ENCODE peak calls at places on chromosomes 12 and 14, in four cellular contexts. X is HepG2, W is GM12878, G is SK-N-SH. V is an unnamed sample.

GRCh38 chr14:106691601-106692291 is 1165.4 kb downstream of the TMEM121 start:
- DNase-seq in X (peak), W (peak), G (peak), V (peak)

GRCh38 chr12:71691504-71692129 is 5.7 kb downstream of the TMEM19 start:
- DNase-seq in X (no peak), W (no peak), G (no peak), V (no peak)

GRCh38 chr12:75923964-75924666 is 107.5 kb downstream of the PHLDA1 start:
- DNase-seq in X (no peak), W (no peak), G (no peak), V (no peak)

GRCh38 chr12:27351476-27351875 is 18.8 kb downstream of the BMAL2 start:
- DNase-seq in X (no peak), W (no peak), G (no peak), V (no peak)

GRCh38 chr12:24902521-24903304 is 46.2 kb downstream of the BCAT1 start:
- DNase-seq in X (no peak), W (no peak), G (no peak), V (no peak)

GRCh38 chr14:20551606-20552005 is 9.2 kb downstream of the RNASE9 start:
- DNase-seq in X (no peak), W (no peak), G (no peak), V (no peak)

GRCh38 chr14:100827751-100828447 is 2.0 kb downstream of the MEG3 start:
- DNase-seq in X (no peak), W (no peak), G (no peak), V (peak)

GRCh38 chr12:78759387-78759786 is 105.2 kb upstream of the SYT1 start:
- DNase-seq in X (peak), W (no peak), G (no peak), V (no peak)

GRCh38 chr14:103123128-103123633 is at the start of gene TNFAIP2:
- DNase-seq in X (no peak), W (no peak), G (no peak), V (peak)

GRCh38 chr12:20403230-20403629 is 34.9 kb downstream of the PDE3A start:
- DNase-seq in X (no peak), W (no peak), G (no peak), V (no peak)

GRCh38 chr12:106227641-106228319 is 20.0 kb downstream of the CKAP4 start:
- DNase-seq in X (peak), W (no peak), G (no peak), V (no peak)

GRCh38 chr12:118436986-118437385 is 60.6 kb downstream of the SUDS3 start:
- DNase-seq in X (no peak), W (no peak), G (no peak), V (no peak)

GRCh38 chr12:118432812-118433540 is 56.6 kb downstream of the SUDS3 start:
- DNase-seq in X (peak), W (no peak), G (no peak), V (no peak)

GRCh38 chr12:118439068-118439467 is 62.7 kb downstream of the SUDS3 start:
- DNase-seq in X (no peak), W (no peak), G (no peak), V (no peak)

GRCh38 chr12:118430516-118430915 is 54.2 kb downstream of the SUDS3 start:
- DNase-seq in X (no peak), W (no peak), G (no peak), V (no peak)

DNA sequence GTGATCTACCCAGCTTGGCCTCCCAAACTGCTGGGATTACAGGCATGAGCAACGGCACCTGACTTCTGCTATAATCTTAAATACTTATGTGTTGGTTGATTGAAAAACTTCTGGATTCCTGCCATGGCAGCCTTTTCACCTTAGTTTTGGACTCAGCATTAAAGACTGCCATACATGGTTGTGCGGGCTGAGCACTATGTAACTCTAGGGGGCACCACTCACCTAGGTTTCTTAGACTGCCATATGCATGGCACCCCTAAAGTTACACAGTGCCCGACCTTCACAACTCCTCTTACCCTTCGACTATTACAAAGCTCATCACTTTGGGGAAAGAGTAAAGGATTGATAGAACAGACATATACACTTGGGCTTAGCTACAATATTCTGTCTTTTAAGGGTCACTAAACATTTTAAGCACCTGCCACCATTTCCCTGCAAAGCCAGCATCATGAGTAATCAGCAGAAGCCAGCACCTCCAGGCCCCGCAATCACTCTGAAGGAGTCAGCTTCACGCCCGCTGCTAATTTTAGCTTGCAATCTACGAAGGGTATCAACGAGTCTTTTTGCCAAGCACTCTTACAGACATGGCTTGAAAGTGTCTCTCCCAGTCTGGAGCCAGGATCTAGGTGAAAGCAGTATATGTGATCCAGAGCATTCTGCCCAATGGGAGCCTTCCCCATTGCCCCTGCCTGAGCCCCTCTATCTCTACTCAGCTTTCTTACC is 59.8 kb downstream of the SUDS3 start:
- DNase-seq in X (no peak), W (no peak), G (peak), V (peak)
- TF ChIP-seq MAX in X (no peak), W (no peak), G (no peak), V (no peak)

GRCh38 chr14:79510659-79511058 is 700.6 kb downstream of the DIO2 start:
- DNase-seq in X (no peak), W (no peak), G (no peak), V (no peak)
- TF ChIP-seq FOXM1 in X (no peak), W (no peak), G (no peak), V (no peak)

GRCh38 chr12:57549909-57550627 is at the start of gene KIF5A:
- DNase-seq in X (no peak), W (no peak), G (peak), V (peak)
- TF ChIP-seq MAX in X (peak), W (no peak), G (no peak), V (peak)

GRCh38 chr12:109462868-109463692 is 14.0 kb downstream of the KCTD10 start:
- DNase-seq in X (peak), W (no peak), G (peak), V (no peak)

GRCh38 chr12:109461846-109462766 is 15.0 kb downstream of the KCTD10 start:
- DNase-seq in X (peak), W (no peak), G (peak), V (no peak)

GRCh38 chr12:109460538-109460937 is 16.6 kb downstream of the KCTD10 start:
- DNase-seq in X (no peak), W (no peak), G (no peak), V (no peak)

GRCh38 chr12:109459247-109459646 is 17.9 kb downstream of the KCTD10 start:
- DNase-seq in X (no peak), W (no peak), G (no peak), V (no peak)

DNA sequence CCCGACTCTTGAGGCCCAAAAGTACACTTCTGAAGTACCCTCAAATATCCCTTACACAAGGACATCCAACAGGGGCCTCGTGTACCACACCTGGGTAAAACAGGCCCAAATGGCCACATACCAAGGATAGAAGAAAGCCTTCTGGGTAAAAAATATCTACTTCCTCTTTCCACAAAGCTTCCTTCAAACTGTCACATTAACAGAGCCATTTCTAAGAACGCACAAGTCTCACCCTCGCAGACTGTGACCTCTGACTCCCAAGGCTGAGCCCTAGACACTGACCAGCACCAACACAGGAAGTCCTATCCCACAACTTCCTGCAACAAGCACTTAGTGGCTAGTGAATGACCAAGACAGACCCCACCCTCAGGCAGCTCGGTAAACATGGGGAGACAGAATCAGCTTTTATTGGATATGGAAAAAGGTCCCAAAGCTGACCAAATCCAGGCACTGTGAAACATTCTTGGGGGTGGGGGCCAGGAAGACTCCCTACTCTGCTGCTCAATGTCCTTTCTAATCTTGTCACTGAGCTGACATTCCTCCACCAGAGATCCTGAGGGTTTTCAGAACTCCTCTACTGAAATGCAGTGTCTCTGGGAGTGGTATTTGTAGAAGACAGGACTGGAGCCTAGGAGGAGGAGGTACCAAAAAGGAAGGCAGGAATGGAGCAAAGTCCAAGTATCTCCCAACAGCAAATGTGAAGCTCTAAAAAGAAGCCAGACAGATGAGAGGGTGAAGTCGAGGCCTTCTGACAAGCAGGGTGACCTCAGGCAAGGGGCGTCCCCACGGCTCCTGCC is 15.9 kb downstream of the KCTD10 start:
- DNase-seq in X (peak), W (no peak), G (no peak), V (peak)
- TF ChIP-seq FOXM1 in X (no peak), W (no peak), G (no peak), V (no peak)

DNA sequence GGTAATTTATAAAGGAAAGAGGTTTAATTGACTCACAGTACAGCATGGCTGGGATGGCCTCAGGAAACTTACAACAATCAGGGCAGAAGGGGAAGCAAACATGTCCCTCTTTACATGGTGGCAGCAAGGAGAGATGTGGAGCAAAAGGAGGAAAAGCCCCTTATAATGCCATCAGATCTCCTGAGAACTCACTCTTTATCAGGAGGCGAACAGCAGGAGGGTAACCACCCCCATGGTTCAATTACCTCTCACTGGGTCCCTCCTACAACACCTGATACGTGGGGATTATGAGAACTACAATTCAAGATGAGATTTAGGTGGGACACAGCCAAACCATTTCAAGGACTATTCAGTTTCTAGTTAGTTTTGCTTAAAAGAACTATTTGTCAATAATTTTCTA is 453.3 kb downstream of the C12orf50 start:
- DNase-seq in X (no peak), W (no peak), G (no peak), V (no peak)
- TF ChIP-seq MAX in X (no peak), W (no peak), G (no peak), V (no peak)

DNA sequence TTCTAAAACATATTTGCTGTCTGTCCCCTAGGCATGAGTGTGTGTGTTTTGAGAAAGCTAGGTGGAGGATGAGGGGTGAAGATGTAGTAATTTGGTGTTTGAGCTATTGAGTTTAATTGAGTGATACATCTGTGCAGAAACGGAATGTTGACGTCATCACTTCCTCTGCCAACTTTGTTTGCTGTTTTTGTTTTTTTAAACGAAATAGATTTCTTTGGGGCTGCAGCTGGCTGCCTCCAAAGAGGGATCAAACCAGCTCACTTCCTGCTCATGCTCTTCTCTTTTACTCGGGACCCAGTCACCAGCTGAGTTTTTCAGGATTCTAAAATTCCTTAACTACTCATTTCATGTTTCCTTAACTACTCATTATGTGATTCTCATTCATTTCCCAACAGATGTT is 19.5 kb upstream of the CRACR2A start:
- DNase-seq in X (no peak), W (no peak), G (no peak), V (no peak)
- TF ChIP-seq FOXM1 in X (no peak), W (no peak), G (no peak), V (no peak)

DNA sequence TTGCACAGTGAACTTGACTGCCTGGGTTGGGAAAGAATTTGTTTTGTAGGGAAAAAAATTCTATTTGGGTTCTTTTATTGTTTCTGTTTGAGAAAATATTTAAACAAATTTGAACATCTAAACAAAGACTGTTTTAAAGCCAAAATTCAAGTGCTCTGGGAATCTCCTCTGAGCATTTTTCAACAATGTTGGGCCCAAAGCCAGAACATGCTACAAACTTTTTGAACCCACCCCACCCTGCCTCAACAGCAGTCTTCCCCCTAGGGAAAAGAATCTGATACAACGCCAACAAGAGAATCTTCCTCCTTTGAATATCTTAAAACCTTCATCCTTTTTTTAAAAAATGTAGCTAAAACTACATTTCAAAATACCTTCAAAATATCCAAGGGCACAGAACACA is 20.3 kb upstream of the NID2 start:
- DNase-seq in X (no peak), W (no peak), G (no peak), V (no peak)
- TF ChIP-seq MAX in X (no peak), W (no peak), G (no peak), V (no peak)

DNA sequence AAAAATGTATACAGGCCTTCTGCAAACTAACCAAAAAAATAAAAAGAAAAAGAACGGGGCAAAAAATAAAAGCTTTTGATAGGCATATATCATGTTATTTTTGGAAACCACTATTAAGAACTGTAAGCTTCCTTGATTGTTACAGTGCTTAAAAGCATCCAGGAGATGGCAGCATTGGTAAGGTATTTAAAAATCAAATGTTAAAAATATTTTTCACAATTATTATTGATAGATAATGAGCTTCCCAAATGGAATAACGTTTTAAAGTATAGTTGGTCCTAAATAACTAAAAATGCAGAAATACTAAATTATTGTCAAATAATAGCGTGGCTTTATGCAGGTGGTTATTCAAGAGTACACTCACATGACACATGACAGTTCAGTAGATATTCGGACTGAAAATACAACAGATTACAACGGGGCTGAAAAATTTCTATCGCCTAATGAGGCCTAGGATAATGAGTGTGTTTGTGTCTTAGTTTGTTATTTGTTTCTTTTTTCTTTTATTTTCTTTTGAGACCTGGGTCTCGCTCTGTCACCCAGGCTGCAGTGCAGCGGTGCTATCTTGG is 127.2 kb upstream of the ATF7IP start:
- DNase-seq in X (no peak), W (no peak), G (no peak), V (no peak)
- TF ChIP-seq FOXM1 in X (no peak), W (no peak), G (no peak), V (no peak)

V was measured in K562.